ENCODE peak calls at places on chromosomes 16 and 17, in nine cellular contexts. P is GM06990; X is BJ; U is adipocyte; A is CD8-positive, alpha-beta T cell; V is sigmoid colon; Q is lower lobe of right lung; G is prostate gland; O is HepG2. Y is an unnamed sample.

GRCh38 chr16:35146031-35146710 is 1686.8 kb downstream of the TP53TG3F start:
- DNase-seq in P (no peak), X (no peak), U (no peak), A (no peak), V (no peak), Q (peak; percentile 24), G (no peak), O (no peak), Y (no peak)

GRCh38 chr16:89853306-89853993 is 19.9 kb upstream of the TCF25 start:
- DNase-seq in P (no peak), X (no peak), U (no peak), A (no peak), V (no peak), Q (no peak), G (no peak), O (no peak), Y (no peak)

GRCh38 chr17:39196191-39196819 is 1.2 kb downstream of the CACNB1 start:
- DNase-seq in P (no peak), X (no peak), U (peak; percentile 42), A (no peak), V (no peak), Q (no peak), G (no peak), O (no peak), Y (no peak)

GRCh38 chr16:11560701-11561439 is 25.8 kb downstream of the LITAF start:
- DNase-seq in P (no peak), X (peak; percentile 54), U (peak; percentile 40), A (peak; percentile 76), V (no peak), Q (no peak), G (no peak), O (no peak), Y (no peak)

GRCh38 chr17:19000531-19001011 is 4.0 kb downstream of the FAM83G start:
- DNase-seq in P (no peak), X (no peak), U (no peak), A (no peak), V (no peak), Q (no peak), G (no peak), O (no peak), Y (no peak)

GRCh38 chr17:17500999-17501605 is 4.9 kb upstream of the RASD1 start:
- DNase-seq in P (no peak), X (no peak), U (no peak), A (no peak), V (no peak), Q (no peak), G (no peak), O (no peak), Y (peak; percentile 58)

GRCh38 chr16:48113471-48113870 is 42.3 kb downstream of the ABCC12 start:
- DNase-seq in P (no peak), X (no peak), U (no peak), A (no peak), V (no peak), Q (no peak), G (no peak), O (peak; percentile 12), Y (peak; percentile 15)

GRCh38 chr17:49203796-49204195 is 6.6 kb downstream of the GNGT2 start:
- DNase-seq in P (no peak), X (no peak), U (no peak), A (no peak), V (no peak), Q (no peak), G (no peak), O (no peak), Y (no peak)

GRCh38 chr16:27169511-27170071 is 33.7 kb upstream of the KDM8 start:
- DNase-seq in P (no peak), X (no peak), U (peak; percentile 9), A (peak; percentile 77), V (no peak), Q (no peak), G (no peak), O (peak; percentile 53), Y (no peak)

GRCh38 chr17:76740329-76741118 is 2.6 kb downstream of the MFSD11 start:
- DNase-seq in P (no peak), X (no peak), U (peak; percentile 12), A (no peak), V (peak; percentile 77), Q (no peak), G (no peak), O (no peak), Y (no peak)
- H3K4me3 ChIP-seq in P (no peak overlapping the region), X (no peak overlapping the region), U (peak overlapping the region; percentile 9), A (no peak overlapping the region), V (no peak overlapping the region), Q (no peak overlapping the region), G (no peak overlapping the region), O (no peak overlapping the region), Y (no peak overlapping the region)

DNA sequence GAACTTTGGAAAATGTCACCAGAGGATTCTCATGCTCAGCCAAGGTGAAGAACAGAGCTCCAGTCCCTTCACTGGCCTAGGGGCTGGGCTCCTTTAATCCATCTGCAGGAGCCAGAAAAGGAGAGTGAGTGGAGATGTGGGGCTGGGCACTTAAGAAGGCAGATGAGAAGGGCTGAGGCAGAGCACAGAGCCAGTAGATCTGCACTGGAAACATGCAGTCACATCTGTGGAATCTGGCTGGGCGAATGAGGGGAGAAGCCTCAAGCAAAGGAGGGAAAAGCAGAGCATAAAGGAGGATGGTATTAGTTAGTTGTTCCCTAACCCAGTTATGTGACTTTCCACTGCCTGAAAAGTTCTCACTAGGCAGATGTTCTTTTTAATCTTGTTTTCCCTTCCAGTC is 50.4 kb upstream of the BCAR1 start:
- DNase-seq in P (no peak), X (no peak), U (peak; percentile 58), A (no peak), V (no peak), Q (no peak), G (no peak), O (no peak), Y (no peak)
- H3K36me3 ChIP-seq in P (peaks cover 2% of the 10 kb centered on the region), X (peaks cover 6% of the 10 kb centered on the region), U (peaks cover 24% of the 10 kb centered on the region), A (peaks cover 12% of the 10 kb centered on the region), V (peaks cover 9% of the 10 kb centered on the region), Q (peaks cover 37% of the 10 kb centered on the region), G (no peaks in the 10 kb centered on the region), O (peaks cover 19% of the 10 kb centered on the region), Y (no peaks in the 10 kb centered on the region)

DNA sequence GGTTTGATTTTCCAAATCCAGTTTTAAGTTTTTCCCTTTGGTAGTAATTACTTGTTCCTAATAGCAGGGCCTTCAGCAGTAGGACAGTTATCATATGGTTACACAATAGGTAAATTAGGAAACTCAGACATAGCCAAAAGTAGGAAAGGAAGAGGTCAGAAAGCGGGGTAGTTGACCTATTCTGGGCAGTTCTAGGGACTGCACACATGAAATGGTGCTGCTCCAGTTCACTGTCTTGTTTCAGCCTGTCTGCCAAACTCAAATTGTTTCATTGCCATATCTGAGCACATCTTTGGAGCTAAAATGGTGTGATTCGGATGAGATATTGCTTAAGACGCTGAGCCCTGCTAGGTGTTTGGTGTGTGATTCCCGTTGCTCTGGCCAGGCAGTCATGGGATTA is 56.7 kb downstream of the TANGO6 start:
- DNase-seq in P (no peak), X (no peak), U (no peak), A (no peak), V (peak; percentile 64), Q (no peak), G (no peak), O (no peak), Y (no peak)
- H3K4me3 ChIP-seq in P (no peak overlapping the region), X (no peak overlapping the region), U (no peak overlapping the region), A (no peak overlapping the region), V (no peak overlapping the region), Q (no peak overlapping the region), G (no peak overlapping the region), O (no peak overlapping the region), Y (no peak overlapping the region)

DNA sequence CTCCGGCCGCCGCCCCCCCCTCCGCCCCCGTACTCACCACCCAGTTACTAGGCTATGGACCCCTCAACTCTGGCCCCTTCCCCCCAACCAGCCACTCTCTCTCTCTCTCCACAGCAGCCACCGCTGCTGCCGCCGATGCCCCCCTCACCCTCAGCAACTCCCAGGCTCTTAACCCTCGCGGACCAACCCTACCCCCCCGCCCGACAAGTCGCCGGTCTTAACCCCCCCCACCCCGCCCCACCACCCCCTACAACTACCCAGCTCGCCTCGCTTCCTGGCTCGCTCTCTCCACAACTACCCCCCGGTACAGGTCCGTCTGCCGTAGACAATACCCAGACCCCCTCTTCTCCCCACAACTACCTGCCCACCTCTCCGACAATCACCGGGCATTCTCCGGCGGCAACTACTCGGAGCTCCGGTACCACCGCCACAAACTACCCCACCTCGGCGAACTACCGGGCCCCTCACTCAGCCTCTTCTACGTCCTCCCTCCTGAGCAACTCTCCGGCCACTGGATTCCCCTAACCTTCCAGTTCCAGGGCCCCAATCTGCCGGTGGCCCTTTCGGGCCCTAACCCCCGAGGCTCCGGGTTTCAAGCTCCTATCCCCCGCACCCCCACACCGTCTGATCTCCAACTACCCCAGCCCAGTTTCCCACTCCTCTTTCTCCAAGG is 703 bp downstream of the PHF23 start:
- DNase-seq in P (peak; percentile 52), X (no peak), U (peak; percentile 38), A (peak; percentile 29), V (peak; percentile 79), Q (no peak), G (no peak), O (no peak), Y (no peak)
- H3K36me3 ChIP-seq in P (peaks cover 19% of the 10 kb centered on the region), X (peaks cover 15% of the 10 kb centered on the region), U (peaks cover 39% of the 10 kb centered on the region), A (peaks cover 19% of the 10 kb centered on the region), V (peaks cover 18% of the 10 kb centered on the region), Q (peaks cover 41% of the 10 kb centered on the region), G (no peaks in the 10 kb centered on the region), O (peaks cover 10% of the 10 kb centered on the region), Y (no peaks in the 10 kb centered on the region)

GRCh38 chr17:82704886-82705285 is 6.4 kb upstream of the RAB40B start:
- DNase-seq in P (no peak), X (no peak), U (no peak), A (no peak), V (no peak), Q (no peak), G (no peak), O (no peak), Y (no peak)
- H3K4me3 ChIP-seq in P (no peak overlapping the region), X (no peak overlapping the region), U (no peak overlapping the region), A (no peak overlapping the region), V (no peak overlapping the region), Q (no peak overlapping the region), G (no peak overlapping the region), O (peak overlapping the region; percentile 26), Y (no peak overlapping the region)

GRCh38 chr17:8285270-8286181 is 2.9 kb upstream of the RANGRF start:
- DNase-seq in P (no peak), X (no peak), U (no peak), A (no peak), V (no peak), Q (no peak), G (no peak), O (no peak), Y (no peak)
- H3K36me3 ChIP-seq in P (no peaks in the 10 kb centered on the region), X (no peaks in the 10 kb centered on the region), U (no peaks in the 10 kb centered on the region), A (no peaks in the 10 kb centered on the region), V (no peaks in the 10 kb centered on the region), Q (no peaks in the 10 kb centered on the region), G (no peaks in the 10 kb centered on the region), O (no peaks in the 10 kb centered on the region), Y (no peaks in the 10 kb centered on the region)

Y was measured in Caco-2.